ENCODE peak calls at places on chromosomes 13 and 19, in five cellular contexts. D is Peyer's patch, F is astrocyte, S is GM23338, K is fibroblast of mammary gland. L is an unnamed sample.

GRCh38 chr13:112065867-112066623 is 904 bp upstream of the SOX1 start:
- DNase-seq in F (no peak), K (no peak), D (no peak), S (peak), L (no peak)

GRCh38 chr13:29597701-29598100 is 2.2 kb upstream of the SLC7A1 start:
- DNase-seq in K (no peak), F (no peak), S (no peak), D (no peak), L (no peak)

GRCh38 chr13:46140044-46140443 is 35.2 kb upstream of the CPB2 start:
- DNase-seq in D (no peak), F (no peak), K (no peak), S (no peak), L (no peak)

GRCh38 chr19:39941615-39942507 is 7.4 kb upstream of the FCGBP start:
- DNase-seq in F (peak), K (peak), D (no peak), S (no peak), L (peak)

GRCh38 chr19:4583961-4584669 is 24.6 kb upstream of the SEMA6B start:
- DNase-seq in S (peak), F (peak), D (no peak), K (no peak), L (peak)

GRCh38 chr19:4304509-4305252 is at the start of gene FSD1:
- DNase-seq in S (peak), F (no peak), K (peak), D (no peak), L (peak)

GRCh38 chr13:66410314-66410713 is 819.8 kb downstream of the PCDH9 start:
- DNase-seq in F (peak), K (peak), S (no peak), D (no peak), L (no peak)

GRCh38 chr19:39426170-39426569 is 9.6 kb downstream of the RPS16 start:
- DNase-seq in D (no peak), F (no peak), S (no peak), K (no peak), L (no peak)

GRCh38 chr19:18913466-18913865 is 5.7 kb downstream of the COPE start:
- DNase-seq in K (no peak), F (no peak), S (no peak), D (peak), L (no peak)

GRCh38 chr19:58325623-58326022 is 1.2 kb upstream of the ZSCAN22 start:
- DNase-seq in S (no peak), F (peak), D (no peak), K (peak), L (peak)

GRCh38 chr19:33902802-33903488 is 106.3 kb downstream of the KCTD15 start:
- DNase-seq in S (no peak), K (no peak), F (no peak), D (no peak), L (no peak)

GRCh38 chr19:15612342-15612741 is 2.7 kb upstream of the CYP4F8 start:
- DNase-seq in S (no peak), K (no peak), F (no peak), D (no peak), L (no peak)

GRCh38 chr13:49810825-49811526 is 18.5 kb upstream of the KPNA3 start:
- DNase-seq in S (no peak), K (peak), D (no peak), F (peak), L (peak)

GRCh38 chr19:29676586-29676985 is 11.3 kb downstream of the PLEKHF1 start:
- DNase-seq in S (no peak), D (no peak), F (no peak), K (no peak), L (no peak)

GRCh38 chr13:107835339-107836018 is 379.9 kb downstream of the LIG4 start:
- DNase-seq in F (peak), D (no peak), S (no peak), K (peak), L (peak)

GRCh38 chr13:78192721-78193120 is 274.1 kb upstream of the EDNRB start:
- DNase-seq in S (no peak), K (peak), F (peak), D (no peak), L (peak)

GRCh38 chr13:38899581-38899980 is 91.0 kb downstream of the STOML3 start:
- DNase-seq in S (no peak), F (no peak), K (no peak), D (no peak), L (no peak)
- TF ChIP-seq CTCF in S (no peak), F (no peak), K (no peak), D (no peak), L (no peak)

GRCh38 chr13:114048463-114048862 is 74.6 kb upstream of the C13orf46 start:
- DNase-seq in K (no peak), F (no peak), D (no peak), S (peak), L (no peak)

GRCh38 chr13:114050536-114051450 is 76.9 kb upstream of the C13orf46 start:
- DNase-seq in F (no peak), S (no peak), D (no peak), K (no peak), L (no peak)

GRCh38 chr13:114047358-114047881 is 73.5 kb upstream of the C13orf46 start:
- DNase-seq in F (peak), D (no peak), K (peak), S (no peak), L (no peak)

GRCh38 chr13:114049026-114049425 is 75.2 kb upstream of the C13orf46 start:
- DNase-seq in F (no peak), D (no peak), K (no peak), S (no peak), L (no peak)

DNA sequence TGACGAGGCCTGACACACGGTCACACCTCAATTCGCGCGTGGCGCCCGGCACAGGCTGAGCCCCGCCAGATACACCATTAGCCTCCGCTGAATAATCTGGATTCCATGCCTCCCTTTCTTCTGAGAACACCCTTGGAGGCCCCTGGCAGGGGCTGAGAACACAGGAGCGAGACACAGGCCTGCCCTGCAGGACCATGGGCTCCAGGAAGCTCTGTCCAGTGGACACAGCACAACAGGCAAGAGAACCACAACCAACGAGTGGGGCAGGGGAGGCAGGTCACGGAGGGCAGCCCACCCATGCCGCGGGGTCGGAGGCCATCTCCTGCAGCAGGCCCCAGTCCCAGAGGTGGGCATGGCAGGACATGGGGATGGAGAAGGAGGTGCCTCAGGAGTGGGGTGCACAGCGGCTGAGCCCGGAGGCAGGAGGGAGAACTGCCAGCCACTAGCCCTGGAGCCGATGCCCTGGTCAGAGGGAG is 75.8 kb upstream of the C13orf46 start:
- DNase-seq in S (no peak), K (no peak), D (no peak), F (no peak), L (no peak)
- H3K4me3 ChIP-seq in S (no peak), K (no peak), D (no peak), F (no peak), L (no peak)

GRCh38 chr13:102487330-102487729 is 85.5 kb upstream of the FGF14 start:
- DNase-seq in K (peak), S (no peak), D (no peak), F (no peak), L (no peak)

GRCh38 chr13:102484329-102484728 is 82.5 kb upstream of the FGF14 start:
- DNase-seq in K (peak), D (no peak), S (peak), F (peak), L (peak)
- TF ChIP-seq CTCF in K (peak), D (no peak), S (peak), F (no peak), L (no peak)

GRCh38 chr19:47133021-47133471 is 2.4 kb downstream of the SAE1 start:
- DNase-seq in K (no peak), F (no peak), S (no peak), D (no peak), L (no peak)

GRCh38 chr19:47130589-47131168 is at the start of gene SAE1:
- DNase-seq in F (peak), K (peak), D (peak), S (peak), L (peak)

GRCh38 chr19:47129579-47129978 is 1.1 kb upstream of the SAE1 start:
- DNase-seq in D (no peak), K (no peak), F (no peak), S (no peak), L (no peak)

GRCh38 chr19:47132522-47132852 is 1.9 kb downstream of the SAE1 start:
- DNase-seq in F (no peak), D (no peak), K (no peak), S (no peak), L (no peak)

DNA sequence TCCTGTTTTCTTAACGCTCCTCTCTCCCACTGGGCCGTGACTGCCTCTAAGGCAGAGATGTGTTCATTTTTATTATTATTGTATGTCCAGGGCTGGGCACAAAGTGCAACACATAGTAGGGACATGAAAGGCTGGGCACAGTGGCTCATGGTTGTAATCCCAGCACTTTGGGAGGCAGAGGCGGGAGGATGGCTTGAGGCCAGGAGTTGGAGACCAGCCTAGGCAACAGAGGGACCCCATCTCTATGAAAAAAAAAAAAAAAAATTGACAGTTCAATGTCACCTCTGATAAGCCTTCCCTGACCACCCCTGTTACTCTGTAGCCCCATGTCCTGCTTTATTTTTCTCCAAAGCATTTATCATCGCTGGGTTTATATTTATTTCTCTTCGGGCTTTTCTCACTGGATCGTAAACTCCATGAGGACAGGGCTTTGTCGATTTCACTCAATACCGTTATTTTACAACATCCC is 481 bp upstream of the SAE1 start:
- DNase-seq in F (no peak), K (no peak), D (no peak), S (no peak), L (no peak)
- H3K4me3 ChIP-seq in F (no peak), K (no peak), D (peak), S (no peak), L (no peak)

GRCh38 chr13:19781526-19781925 is 1.2 kb downstream of the PSPC1 start:
- DNase-seq in F (no peak), K (no peak), D (no peak), S (no peak), L (no peak)

DNA sequence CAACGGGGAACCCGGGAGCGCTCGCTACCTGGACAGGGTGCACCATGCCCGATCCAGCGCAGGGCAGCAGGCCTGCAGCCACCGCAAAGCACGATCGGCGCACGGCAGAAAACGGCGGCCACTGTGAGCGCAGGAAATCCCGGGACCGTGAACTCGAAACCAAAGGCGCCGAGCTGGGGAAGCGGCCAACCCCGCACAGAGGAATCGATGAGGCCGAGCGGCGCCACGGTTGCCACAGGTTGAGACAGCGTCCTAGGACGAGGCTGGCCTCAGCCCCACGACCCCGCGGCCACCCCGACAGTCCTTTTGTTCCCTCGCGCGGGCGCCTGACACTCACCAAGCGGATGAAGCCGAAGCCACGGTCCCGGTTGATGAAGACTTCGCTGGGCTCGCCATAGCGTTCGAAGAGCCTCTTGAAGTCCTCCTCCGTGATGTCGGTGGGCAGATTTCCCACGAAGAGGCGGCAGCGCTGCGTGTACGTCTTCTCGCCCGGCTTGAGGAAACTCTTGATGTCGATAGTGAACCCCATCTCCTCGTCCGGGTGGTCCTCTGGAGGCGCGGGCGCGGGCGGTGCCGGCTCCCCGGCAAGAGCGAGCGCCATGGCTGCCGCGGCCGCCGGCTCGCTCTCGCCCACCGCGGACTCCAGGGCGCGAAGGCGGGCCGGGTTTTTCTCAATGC is 557 bp downstream of the PSPC1 start:
- DNase-seq in F (peak), K (peak), S (peak), D (peak), L (peak)
- TF ChIP-seq CTCF in F (no peak), K (no peak), S (no peak), D (no peak), L (no peak)

GRCh38 chr19:1470864-1471513 is 8.0 kb downstream of the C19orf25 start:
- DNase-seq in K (no peak), F (no peak), D (no peak), S (peak), L (no peak)
- H3K4me3 ChIP-seq in K (no peak), F (no peak), D (peak), S (peak), L (peak)

GRCh38 chr13:44575741-44576395 is at the start of gene TSC22D1:
- DNase-seq in D (peak), K (peak), S (peak), F (peak), L (peak)
- TF ChIP-seq CTCF in D (no peak), K (no peak), S (no peak), F (no peak), L (no peak)

DNA sequence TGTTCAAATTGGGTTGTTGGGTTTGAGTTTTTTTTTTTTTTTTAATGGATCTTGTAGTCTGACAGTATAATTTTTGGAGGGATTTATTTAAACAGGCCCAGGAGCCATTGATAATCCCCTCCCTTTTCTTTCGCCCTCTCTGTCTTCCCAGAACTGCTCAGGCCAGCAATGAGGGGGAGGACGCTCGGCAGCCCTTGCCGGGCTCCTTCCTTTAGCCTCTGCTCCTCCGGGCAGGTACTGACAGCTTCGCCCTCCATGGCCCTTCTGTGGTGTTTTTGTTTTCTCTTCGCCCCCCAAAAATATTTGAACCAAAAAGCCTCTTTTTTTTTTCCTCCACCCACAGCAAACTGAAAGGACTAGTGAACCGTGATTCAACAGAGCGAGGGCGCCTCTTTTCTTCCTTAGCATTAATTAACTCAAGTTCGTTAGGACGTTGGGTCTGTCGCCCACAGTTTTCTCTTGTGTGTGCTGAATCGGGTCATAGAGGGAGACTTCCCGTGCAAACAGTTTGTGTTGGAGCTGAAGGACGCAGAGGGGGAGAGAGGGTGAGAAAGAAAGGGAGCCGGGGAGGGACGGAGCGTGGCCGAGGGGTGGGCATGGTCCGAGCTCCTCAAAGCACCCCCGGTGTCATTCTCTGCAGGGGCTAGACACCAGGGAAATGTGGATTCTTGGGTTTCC is 21.5 kb downstream of the NFIX start:
- DNase-seq in D (no peak), S (peak), K (no peak), F (no peak), L (no peak)
- H3K4me3 ChIP-seq in D (no peak), S (peak), K (peak), F (peak), L (no peak)

L was measured in cardiac fibroblast.